ENCODE peak calls at places on chromosomes 6 and 20, in four cellular contexts. Z, S, P and B are unnamed samples.

GRCh38 chr6:134080171-134080795 is 27.9 kb upstream of the SLC2A12 start:
- DNase-seq in Z (no peak), S (no peak), P (no peak), B (peak)

GRCh38 chr20:20409326-20409725 is 41.4 kb downstream of the INSM1 start:
- DNase-seq in Z (no peak), S (no peak), P (no peak), B (no peak)

GRCh38 chr6:101294051-101294638 is 99.4 kb upstream of the GRIK2 start:
- DNase-seq in Z (no peak), S (no peak), P (no peak), B (no peak)

GRCh38 chr6:125197795-125198269 is 44.3 kb downstream of the TPD52L1 start:
- DNase-seq in Z (no peak), S (no peak), P (peak), B (peak)

GRCh38 chr6:166173292-166173951 is 5.8 kb upstream of the TBXT start:
- DNase-seq in Z (peak), S (no peak), P (no peak), B (peak)

GRCh38 chr6:53734473-53735299 is 60.1 kb upstream of the LRRC1 start:
- DNase-seq in Z (peak), S (no peak), P (peak), B (peak)

GRCh38 chr6:127851197-127851596 is 49.7 kb downstream of the THEMIS start:
- DNase-seq in Z (no peak), S (no peak), P (peak), B (no peak)

GRCh38 chr6:4210619-4211419 is 75.4 kb upstream of the ECI2 start:
- DNase-seq in Z (peak), S (peak), P (peak), B (peak)

GRCh38 chr6:153104220-153104619 is 26.9 kb downstream of the RGS17 start:
- DNase-seq in Z (no peak), S (no peak), P (no peak), B (no peak)

GRCh38 chr6:90538651-90539050 is 48.2 kb downstream of the MAP3K7 start:
- DNase-seq in Z (no peak), S (no peak), P (peak), B (no peak)

GRCh38 chr6:11711644-11711993 is 67.0 kb downstream of the ADTRP start:
- DNase-seq in Z (no peak), S (no peak), P (peak), B (no peak)

GRCh38 chr6:55836481-55836880 is 38.9 kb downstream of the BMP5 start:
- DNase-seq in Z (no peak), S (no peak), P (no peak), B (no peak)

GRCh38 chr6:156612361-156612760 is 164.8 kb upstream of the ARID1B start:
- DNase-seq in Z (no peak), S (no peak), P (no peak), B (no peak)

GRCh38 chr6:21846541-21847451 is 253.2 kb downstream of the SOX4 start:
- DNase-seq in Z (peak), S (peak), P (peak), B (no peak)

GRCh38 chr6:116971959-116972358 is 94.9 kb downstream of the RFX6 start:
- DNase-seq in Z (no peak), S (peak), P (peak), B (peak)

GRCh38 chr20:63434599-63435378 is 37.7 kb downstream of the KCNQ2 start:
- DNase-seq in Z (peak), S (peak), P (peak), B (peak)

GRCh38 chr6:53340536-53340935 is 8.2 kb downstream of the ELOVL5 start:
- DNase-seq in Z (no peak), S (no peak), P (no peak), B (no peak)

GRCh38 chr6:5763407-5763806 is 243.3 kb downstream of the NRN1 start:
- DNase-seq in Z (no peak), S (no peak), P (peak), B (no peak)

GRCh38 chr6:6379573-6379972 is 59.1 kb upstream of the F13A1 start:
- DNase-seq in Z (no peak), S (no peak), P (no peak), B (no peak)

GRCh38 chr20:63440366-63440955 is 32.0 kb downstream of the KCNQ2 start:
- DNase-seq in Z (no peak), S (no peak), P (no peak), B (no peak)

GRCh38 chr20:52103911-52104545 is 87.6 kb downstream of the ZFP64 start:
- DNase-seq in Z (peak), S (no peak), P (peak), B (peak)
- H3K18ac ChIP-seq in Z (peak), S (peak), P (no peak), B (no peak)

GRCh38 chr20:24763386-24764026 is 185.6 kb upstream of the CST7 start:
- DNase-seq in Z (peak), S (no peak), P (no peak), B (no peak)
- H3K4me2 ChIP-seq in Z (no peak), S (no peak), P (no peak), B (no peak)

GRCh38 chr6:32212076-32212760 is 11.6 kb downstream of the NOTCH4 start:
- DNase-seq in Z (no peak), S (no peak), P (no peak), B (no peak)
- H3K18ac ChIP-seq in Z (no peak), S (peak), P (no peak), B (no peak)

GRCh38 chr20:32006841-32007786 is 3.1 kb upstream of the CCM2L start:
- DNase-seq in Z (no peak), S (no peak), P (no peak), B (peak)

GRCh38 chr20:32009564-32009963 is 674 bp upstream of the CCM2L start:
- DNase-seq in Z (no peak), S (no peak), P (no peak), B (no peak)

GRCh38 chr20:32010096-32010495 is at the start of gene CCM2L:
- DNase-seq in Z (no peak), S (no peak), P (no peak), B (no peak)

GRCh38 chr20:32006053-32006452 is 4.2 kb upstream of the CCM2L start:
- DNase-seq in Z (no peak), S (no peak), P (no peak), B (no peak)

GRCh38 chr20:32007787-32008616 is 2.2 kb upstream of the CCM2L start:
- DNase-seq in Z (peak), S (no peak), P (no peak), B (peak)
- H3K4me2 ChIP-seq in Z (no peak), S (no peak), P (no peak), B (no peak)

GRCh38 chr6:44179648-44180047 is 21.0 kb downstream of the CAPN11 start:
- DNase-seq in Z (no peak), S (no peak), P (no peak), B (no peak)
- H3K18ac ChIP-seq in Z (no peak), S (peak), P (no peak), B (no peak)

GRCh38 chr6:105391705-105392104 is 11.2 kb downstream of the PREP start:
- DNase-seq in Z (no peak), S (no peak), P (no peak), B (no peak)
- H3K4me2 ChIP-seq in Z (no peak), S (no peak), P (no peak), B (no peak)

GRCh38 chr20:24493661-24494459 is 24.4 kb downstream of the SYNDIG1 start:
- DNase-seq in Z (peak), S (no peak), P (no peak), B (no peak)

GRCh38 chr20:24492031-24492607 is 22.7 kb downstream of the SYNDIG1 start:
- DNase-seq in Z (peak), S (no peak), P (no peak), B (peak)

GRCh38 chr20:24494460-24494920 is 25.1 kb downstream of the SYNDIG1 start:
- DNase-seq in Z (peak), S (no peak), P (no peak), B (no peak)

GRCh38 chr20:24492698-24493097 is 23.3 kb downstream of the SYNDIG1 start:
- DNase-seq in Z (no peak), S (no peak), P (no peak), B (no peak)

GRCh38 chr20:24493181-24493580 is 23.8 kb downstream of the SYNDIG1 start:
- DNase-seq in Z (peak), S (no peak), P (no peak), B (no peak)
- H3K18ac ChIP-seq in Z (no peak), S (peak), P (no peak), B (no peak)

GRCh38 chr20:1975251-1975650 is 18.6 kb downstream of the PDYN start:
- DNase-seq in Z (no peak), S (no peak), P (no peak), B (no peak)

GRCh38 chr20:1968958-1969357 is 24.9 kb downstream of the PDYN start:
- DNase-seq in Z (no peak), S (no peak), P (no peak), B (no peak)

GRCh38 chr20:1979116-1979778 is 14.6 kb downstream of the PDYN start:
- DNase-seq in Z (no peak), S (no peak), P (no peak), B (no peak)

GRCh38 chr20:1971893-1972586 is 21.8 kb downstream of the PDYN start:
- DNase-seq in Z (no peak), S (no peak), P (no peak), B (no peak)

DNA sequence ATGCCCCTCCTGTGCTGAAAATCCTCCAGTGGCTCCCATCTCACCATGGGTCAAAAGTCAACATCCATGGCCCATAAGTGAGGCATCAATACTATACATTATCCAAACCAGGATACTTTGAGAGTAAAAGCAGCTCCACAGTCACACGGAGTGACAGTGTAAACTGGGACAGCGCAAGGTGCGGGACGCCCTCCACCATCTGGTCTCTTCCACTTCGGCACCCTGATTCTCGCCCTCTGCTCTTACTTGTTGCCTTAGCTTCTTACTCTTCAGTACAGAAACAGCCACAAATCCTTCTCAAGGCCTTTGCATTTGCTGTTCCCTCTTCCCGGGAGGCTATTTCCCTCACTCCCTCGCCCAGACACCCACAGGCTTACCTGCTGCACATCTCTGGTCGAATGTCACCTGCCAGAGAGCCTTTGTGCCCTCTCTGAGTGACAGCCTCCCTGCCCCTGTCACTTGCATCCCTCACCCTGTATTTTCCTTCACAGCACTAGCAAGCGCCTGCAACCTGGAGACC is 19.9 kb downstream of the PDYN start:
- DNase-seq in Z (no peak), S (no peak), P (no peak), B (no peak)
- H3K4me2 ChIP-seq in Z (no peak), S (no peak), P (no peak), B (no peak)

GRCh38 chr20:50344232-50345071 is 153.8 kb downstream of the CEBPB start:
- DNase-seq in Z (peak), S (no peak), P (no peak), B (peak)

GRCh38 chr20:50342638-50343102 is 152.0 kb downstream of the CEBPB start:
- DNase-seq in Z (no peak), S (no peak), P (no peak), B (no peak)

GRCh38 chr20:50343125-50343489 is 152.5 kb downstream of the CEBPB start:
- DNase-seq in Z (no peak), S (no peak), P (no peak), B (no peak)

GRCh38 chr20:50341880-50342637 is 151.4 kb downstream of the CEBPB start:
- DNase-seq in Z (no peak), S (no peak), P (no peak), B (no peak)

DNA sequence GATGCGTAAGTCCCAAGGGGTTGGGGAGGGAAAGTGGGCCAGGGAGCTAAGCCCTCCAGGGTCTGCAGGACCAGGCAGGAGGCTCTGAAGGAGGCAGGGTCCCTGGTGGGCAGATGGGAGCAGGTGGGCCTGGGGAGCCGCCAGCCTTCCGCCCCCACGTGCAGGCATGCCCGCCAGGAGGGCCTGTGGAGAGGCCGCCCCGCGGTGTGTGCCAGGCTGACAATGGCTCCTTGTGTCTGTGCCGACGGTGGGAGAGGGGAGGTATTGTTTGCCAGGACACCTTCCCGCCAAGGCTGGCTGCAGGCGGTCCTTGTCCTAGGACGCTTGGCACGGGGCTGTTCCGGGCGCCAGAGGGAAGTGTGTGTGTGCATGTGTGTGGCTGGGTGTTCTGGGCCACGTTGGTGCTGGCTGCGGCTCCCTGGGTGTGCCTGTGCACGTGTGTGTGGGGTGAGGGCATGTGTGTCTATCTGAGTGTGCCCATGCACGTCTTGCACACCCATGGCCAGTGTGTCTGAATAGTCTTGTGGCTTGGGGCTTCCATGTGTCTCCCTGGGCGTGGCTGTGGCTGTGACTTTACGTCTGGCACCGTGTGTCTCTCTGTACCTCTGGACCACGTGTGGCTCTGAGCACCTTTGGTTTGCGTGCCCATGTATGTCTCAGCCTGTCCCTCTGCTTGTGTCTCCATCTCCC is 153.0 kb downstream of the CEBPB start:
- DNase-seq in Z (no peak), S (no peak), P (no peak), B (no peak)
- H3K18ac ChIP-seq in Z (no peak), S (peak), P (no peak), B (no peak)